ENCODE peak calls at places on chromosomes 11 and 22, in nine cellular contexts. R is body of pancreas; H is adrenal gland; T is naive B cell; Y is activated T-cell treated with anti-CD3 and anti-CD28 coated beads, Interleukin-2, amount 50 U/mL, for 72 hours; S is activated effector memory CD4-positive, alpha-beta T cell treated with Interleukin-2 at 50 U/mL for 16 hours; V is lung; X is D721Med; B is stimulated activated CD8-positive, alpha-beta memory T cell treated with anti-CD3 and anti-CD28 coated beads, Interleukin-15, amount 100 ng/mL, for 1 hour. E is an unnamed sample.

GRCh38 chr11:2434506-2435255 is 9.6 kb downstream of the TRPM5 start:
- DNase-seq in R (no peak), H (no peak), T (no peak), Y (no peak), S (no peak), V (no peak), X (no peak), B (no peak), E (no peak)

GRCh38 chr11:105838668-105839403 is 183.2 kb downstream of the MSANTD4 start:
- DNase-seq in R (no peak), H (no peak), T (no peak), Y (no peak), S (no peak), V (no peak), X (no peak), B (no peak), E (no peak)

GRCh38 chr11:58121101-58121500 is 4.2 kb downstream of the OR9I1 start:
- DNase-seq in R (no peak), H (no peak), T (no peak), Y (no peak), S (no peak), V (no peak), X (no peak), B (no peak), E (no peak)

GRCh38 chr11:34443136-34443535 is 4.4 kb downstream of the CAT start:
- DNase-seq in R (no peak), H (no peak), T (no peak), Y (no peak), S (no peak), V (no peak), X (no peak), B (no peak), E (no peak)

GRCh38 chr11:74081428-74081827 is 72.5 kb upstream of the UCP3 start:
- DNase-seq in R (no peak), H (no peak), T (no peak), Y (no peak), S (no peak), V (no peak), X (no peak), B (no peak), E (no peak)

GRCh38 chr11:108958446-108959123 is 293.7 kb downstream of the DDX10 start:
- DNase-seq in R (no peak), H (peak), T (no peak), Y (no peak), S (no peak), V (no peak), X (no peak), B (no peak), E (no peak)

GRCh38 chr11:66717925-66718319 is 11.1 kb downstream of the SPTBN2 start:
- DNase-seq in R (peak), H (no peak), T (no peak), Y (no peak), S (no peak), V (no peak), X (no peak), B (no peak), E (no peak)

GRCh38 chr11:61054513-61054912 is 47.8 kb upstream of the CD5 start:
- DNase-seq in R (no peak), H (no peak), T (no peak), Y (no peak), S (no peak), V (no peak), X (no peak), B (no peak), E (no peak)

GRCh38 chr11:84722583-84723108 is 904.5 kb downstream of the DLG2 start:
- DNase-seq in R (no peak), H (no peak), T (no peak), Y (no peak), S (no peak), V (no peak), X (no peak), B (no peak), E (no peak)

GRCh38 chr11:122604626-122605025 is 50.9 kb upstream of the UBASH3B start:
- DNase-seq in R (no peak), H (no peak), T (no peak), Y (no peak), S (no peak), V (no peak), X (no peak), B (no peak), E (no peak)

GRCh38 chr22:22450343-22450839 is 58.2 kb downstream of the ZNF280B start:
- DNase-seq in R (peak), H (peak), T (peak), Y (no peak), S (no peak), V (peak), X (no peak), B (no peak), E (no peak)